ENCODE peak calls at places on chromosome 22, in seven cellular contexts. I, V, K, H, Y, A and M are unnamed samples.
A peak's percentile ranks its signal among the peaks of the same experiment; 100 is the strongest.

GRCh38 chr22:50269573-50270301 is 443 bp downstream of the MAPK11 start:
- DNase-seq in I (no peak), V (peak; percentile 31), K (peak; percentile 33), H (no peak), Y (no peak), A (no peak), M (no peak)

GRCh38 chr22:31106651-31107205 is 640 bp downstream of the SELENOM start:
- DNase-seq in I (no peak), V (peak; percentile 55), K (peak; percentile 80), H (no peak), Y (no peak), A (peak; percentile 53), M (no peak)

GRCh38 chr22:47600791-47601400 is 838.4 kb downstream of the TBC1D22A start:
- DNase-seq in I (no peak), V (no peak), K (no peak), H (no peak), Y (no peak), A (no peak), M (no peak)

GRCh38 chr22:19719055-19719482 is 4.3 kb upstream of the GP1BB start:
- DNase-seq in I (no peak), V (no peak), K (no peak), H (no peak), Y (no peak), A (no peak), M (no peak)

GRCh38 chr22:28903719-28904118 is 20.3 kb downstream of the ZNRF3 start:
- DNase-seq in I (no peak), V (no peak), K (no peak), H (no peak), Y (no peak), A (no peak), M (peak; percentile 57)

GRCh38 chr22:26800858-26801257 is 143.5 kb downstream of the MIAT start:
- DNase-seq in I (peak; percentile 84), V (peak; percentile 76), K (peak; percentile 76), H (peak; percentile 54), Y (peak; percentile 79), A (no peak), M (peak; percentile 73)

GRCh38 chr22:35781898-35782297 is 64.2 kb downstream of the APOL5 start:
- DNase-seq in I (no peak), V (no peak), K (no peak), H (no peak), Y (no peak), A (no peak), M (no peak)

GRCh38 chr22:49838771-49839717 is 11.4 kb upstream of the BRD1 start:
- DNase-seq in I (peak; percentile 76), V (peak; percentile 33), K (no peak), H (no peak), Y (peak; percentile 74), A (peak; percentile 61), M (peak; percentile 72)

GRCh38 chr22:49489821-49490220 is 337.9 kb downstream of the BRD1 start:
- DNase-seq in I (no peak), V (no peak), K (no peak), H (no peak), Y (no peak), A (no peak), M (no peak)

GRCh38 chr22:48277868-48278581 is 1515.6 kb downstream of the TBC1D22A start:
- DNase-seq in I (no peak), V (no peak), K (no peak), H (no peak), Y (no peak), A (no peak), M (no peak)

GRCh38 chr22:47270463-47271135 is 508.1 kb downstream of the TBC1D22A start:
- DNase-seq in I (no peak), V (no peak), K (no peak), H (no peak), Y (no peak), A (peak; percentile 26), M (no peak)

GRCh38 chr22:19641983-19642451 is 72.3 kb upstream of the SEPTIN5 start:
- DNase-seq in I (no peak), V (no peak), K (no peak), H (no peak), Y (no peak), A (no peak), M (no peak)

GRCh38 chr22:50179937-50180726 is 5.6 kb upstream of the TRABD start:
- DNase-seq in I (no peak), V (no peak), K (no peak), H (no peak), Y (no peak), A (no peak), M (no peak)

GRCh38 chr22:42685941-42686666 is 34.6 kb downstream of the A4GALT start:
- DNase-seq in I (no peak), V (no peak), K (no peak), H (no peak), Y (no peak), A (no peak), M (no peak)

GRCh38 chr22:27223317-27224177 is 566.2 kb downstream of the MIAT start:
- DNase-seq in I (no peak), V (peak; percentile 89), K (peak; percentile 95), H (no peak), Y (no peak), A (peak; percentile 5), M (peak; percentile 46)

GRCh38 chr22:27761652-27762051 is 39.9 kb downstream of the MN1 start:
- DNase-seq in I (no peak), V (no peak), K (no peak), H (no peak), Y (no peak), A (no peak), M (no peak)

GRCh38 chr22:35539487-35539886 is 1.1 kb upstream of the RASD2 start:
- DNase-seq in I (no peak), V (no peak), K (no peak), H (no peak), Y (no peak), A (no peak), M (no peak)

GRCh38 chr22:30351226-30351625 is 5.5 kb downstream of the SF3A1 start:
- DNase-seq in I (no peak), V (no peak), K (no peak), H (no peak), Y (no peak), A (peak; percentile 18), M (no peak)

GRCh38 chr22:32698926-32699619 is 102.4 kb upstream of the TIMP3 start:
- DNase-seq in I (no peak), V (no peak), K (no peak), H (no peak), Y (no peak), A (no peak), M (no peak)

GRCh38 chr22:29700949-29701927 is 18.6 kb upstream of the CABP7 start:
- DNase-seq in I (peak; percentile 72), V (peak; percentile 34), K (peak; percentile 32), H (no peak), Y (no peak), A (peak; percentile 46), M (peak; percentile 70)

GRCh38 chr22:17742528-17742902 is 31.8 kb downstream of the BID start:
- DNase-seq in I (peak; percentile 92), V (peak; percentile 66), K (peak; percentile 67), H (peak; percentile 82), Y (peak; percentile 96), A (peak; percentile 90), M (peak; percentile 93)

GRCh38 chr22:17734197-17734596 is 40.1 kb downstream of the BID start:
- DNase-seq in I (no peak), V (peak; percentile 87), K (peak; percentile 61), H (no peak), Y (no peak), A (no peak), M (no peak)

GRCh38 chr22:17741866-17742527 is 32.3 kb downstream of the BID start:
- DNase-seq in I (no peak), V (no peak), K (no peak), H (no peak), Y (no peak), A (no peak), M (no peak)

GRCh38 chr22:17739196-17739975 is 34.9 kb downstream of the BID start:
- DNase-seq in I (no peak), V (no peak), K (no peak), H (no peak), Y (no peak), A (no peak), M (no peak)

GRCh38 chr22:17738386-17739128 is 35.7 kb downstream of the BID start:
- DNase-seq in I (no peak), V (no peak), K (no peak), H (no peak), Y (no peak), A (no peak), M (no peak)
- H3K4ac ChIP-seq in I (no peak overlapping the region), V (no peak overlapping the region), K (no peak overlapping the region), H (no peak overlapping the region), Y (no peak overlapping the region), A (no peak overlapping the region), M (no peak overlapping the region)

DNA sequence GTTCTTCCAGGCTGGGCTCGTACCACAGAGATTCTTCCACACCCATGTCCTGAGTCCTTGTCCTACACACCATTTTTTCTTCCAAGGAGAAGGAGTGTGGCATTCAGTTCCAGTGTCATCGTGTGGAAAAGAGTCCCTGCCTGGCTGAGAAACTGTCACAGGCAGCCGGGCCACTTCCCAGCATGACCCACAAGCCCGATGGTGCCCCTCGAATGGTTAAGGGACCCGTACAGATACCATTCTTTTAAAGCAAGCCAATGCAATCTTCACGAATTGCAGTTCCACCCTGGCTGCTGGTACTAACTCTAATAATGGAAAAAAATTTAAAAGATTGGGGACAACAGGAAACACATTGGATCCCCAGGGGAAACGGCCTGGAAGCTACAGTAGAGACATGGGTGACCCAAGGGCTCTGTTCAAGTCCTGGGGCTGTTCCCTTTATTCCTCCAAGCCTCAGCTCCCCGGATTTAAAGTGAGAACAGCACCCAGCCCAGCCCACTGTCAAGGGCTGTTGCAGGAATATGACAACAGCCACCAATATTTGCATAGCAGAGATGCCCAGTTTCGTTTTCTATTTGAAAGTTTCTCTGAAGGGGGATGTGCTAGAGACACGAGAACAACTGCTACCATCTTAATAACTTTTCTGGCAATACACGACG is 80.9 kb upstream of the WNT7B start:
- DNase-seq in I (peak; percentile 9), V (no peak), K (no peak), H (no peak), Y (no peak), A (no peak), M (no peak)
- H3K9ac ChIP-seq in I (no peak overlapping the region), V (no peak overlapping the region), K (peak overlapping the region; percentile 95), H (no peak overlapping the region), Y (no peak overlapping the region), A (no peak overlapping the region), M (no peak overlapping the region)

GRCh38 chr22:40709752-40710413 is 30.6 kb downstream of the MCHR1 start:
- DNase-seq in I (no peak), V (peak; percentile 84), K (peak; percentile 82), H (no peak), Y (no peak), A (peak; percentile 66), M (peak; percentile 79)
- H3K4ac ChIP-seq in I (no peak overlapping the region), V (peak overlapping the region; percentile 85), K (peak overlapping the region; percentile 2), H (no peak overlapping the region), Y (no peak overlapping the region), A (peak overlapping the region; percentile 30), M (no peak overlapping the region)

DNA sequence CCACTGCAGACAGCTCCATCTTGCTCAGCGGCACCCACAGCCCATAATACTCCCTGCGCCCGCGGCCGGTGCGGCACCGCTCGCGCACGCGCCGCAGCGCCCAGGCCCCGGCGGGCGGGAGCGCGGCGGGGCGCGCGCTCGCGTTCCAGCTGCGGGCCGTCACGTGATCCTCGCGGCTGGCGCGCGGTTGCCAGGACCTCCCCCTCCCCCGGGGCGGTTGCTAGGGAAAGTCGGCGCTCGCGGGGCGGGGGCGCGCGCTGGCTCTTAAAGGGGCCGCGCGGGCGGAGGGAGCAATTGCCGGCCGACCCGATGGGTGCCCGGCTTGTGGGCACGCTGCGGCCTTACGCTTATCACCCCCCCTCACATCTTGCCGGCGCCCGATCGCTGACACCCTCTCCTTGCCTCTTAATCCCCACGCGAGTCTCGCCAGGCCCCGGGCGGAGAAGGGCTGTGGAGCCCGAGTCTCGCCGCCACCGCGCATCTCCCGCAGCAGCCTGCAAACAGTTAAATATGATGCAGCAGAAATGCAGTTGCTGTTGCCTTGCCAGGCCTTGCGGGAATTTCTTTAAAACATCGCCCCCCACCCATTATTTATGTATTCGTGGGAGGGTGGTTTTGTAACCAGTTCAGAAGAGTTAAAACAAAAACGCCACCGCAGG is at the start of gene CBX6:
- DNase-seq in I (peak; percentile 92), V (peak; percentile 90), K (peak; percentile 92), H (peak; percentile 95), Y (peak; percentile 98), A (peak; percentile 91), M (peak; percentile 96)
- H3K9ac ChIP-seq in I (peak within 1 kb of the TSS; percentile 57), V (peak within 1 kb of the TSS; percentile 88), K (peak within 1 kb of the TSS; percentile 98), H (peak within 1 kb of the TSS; percentile 93), Y (peak within 1 kb of the TSS; percentile 72), A (peak within 1 kb of the TSS; percentile 77), M (peak within 1 kb of the TSS; percentile 85)